ENCODE peak calls at places on chromosomes 3 and 15, in five cellular contexts. One of them, this sample, is unnamed.

GRCh38 chr15:45107941-45108630 is 5.9 kb downstream of the DUOX2 start:
- DNase-seq in islet precursor cell: no peak
- DNase-seq in foreskin fibroblast: no peak
- DNase-seq in stimulated activated CD4-positive, alpha-beta T cell treated with anti-CD3 and anti-CD28 coated beads, Interleukin-1b, Interleukin-23, amount 100 ng/mL, for 24 hours: no peak
- DNase-seq in T-helper 9 cell: no peak
- DNase-seq in this sample: no peak

GRCh38 chr3:105195260-105195659 is 171.4 kb upstream of the ALCAM start:
- DNase-seq in islet precursor cell: no peak
- DNase-seq in foreskin fibroblast: peak; percentile 36
- DNase-seq in stimulated activated CD4-positive, alpha-beta T cell treated with anti-CD3 and anti-CD28 coated beads, Interleukin-1b, Interleukin-23, amount 100 ng/mL, for 24 hours: no peak
- DNase-seq in T-helper 9 cell: no peak
- DNase-seq in this sample: no peak

GRCh38 chr3:66464512-66464894 is 36.3 kb downstream of the LRIG1 start:
- DNase-seq in islet precursor cell: no peak
- DNase-seq in foreskin fibroblast: peak; percentile 51
- DNase-seq in stimulated activated CD4-positive, alpha-beta T cell treated with anti-CD3 and anti-CD28 coated beads, Interleukin-1b, Interleukin-23, amount 100 ng/mL, for 24 hours: no peak
- DNase-seq in T-helper 9 cell: no peak
- DNase-seq in this sample: no peak

GRCh38 chr3:158205994-158206393 is 96.1 kb downstream of the RSRC1 start:
- DNase-seq in islet precursor cell: no peak
- DNase-seq in foreskin fibroblast: no peak
- DNase-seq in stimulated activated CD4-positive, alpha-beta T cell treated with anti-CD3 and anti-CD28 coated beads, Interleukin-1b, Interleukin-23, amount 100 ng/mL, for 24 hours: no peak
- DNase-seq in T-helper 9 cell: no peak
- DNase-seq in this sample: no peak

GRCh38 chr3:117523407-117523806 is 813.8 kb downstream of the TUSC7 start:
- DNase-seq in islet precursor cell: peak; percentile 61
- DNase-seq in foreskin fibroblast: no peak
- DNase-seq in stimulated activated CD4-positive, alpha-beta T cell treated with anti-CD3 and anti-CD28 coated beads, Interleukin-1b, Interleukin-23, amount 100 ng/mL, for 24 hours: no peak
- DNase-seq in T-helper 9 cell: no peak
- DNase-seq in this sample: no peak

GRCh38 chr3:38374221-38374620 is 27.6 kb downstream of the XYLB start:
- DNase-seq in islet precursor cell: peak; percentile 24
- DNase-seq in foreskin fibroblast: no peak
- DNase-seq in stimulated activated CD4-positive, alpha-beta T cell treated with anti-CD3 and anti-CD28 coated beads, Interleukin-1b, Interleukin-23, amount 100 ng/mL, for 24 hours: no peak
- DNase-seq in T-helper 9 cell: no peak
- DNase-seq in this sample: peak; percentile 30

GRCh38 chr3:116453676-116454346 is 8.5 kb upstream of the LSAMP start:
- DNase-seq in islet precursor cell: no peak
- DNase-seq in foreskin fibroblast: no peak
- DNase-seq in stimulated activated CD4-positive, alpha-beta T cell treated with anti-CD3 and anti-CD28 coated beads, Interleukin-1b, Interleukin-23, amount 100 ng/mL, for 24 hours: no peak
- DNase-seq in T-helper 9 cell: no peak
- DNase-seq in this sample: no peak

GRCh38 chr15:71181454-71181853 is 66.2 kb downstream of the THSD4 start:
- DNase-seq in islet precursor cell: no peak
- DNase-seq in foreskin fibroblast: no peak
- DNase-seq in stimulated activated CD4-positive, alpha-beta T cell treated with anti-CD3 and anti-CD28 coated beads, Interleukin-1b, Interleukin-23, amount 100 ng/mL, for 24 hours: no peak
- DNase-seq in T-helper 9 cell: no peak
- DNase-seq in this sample: no peak

GRCh38 chr15:48084759-48085420 is 35.9 kb upstream of the SLC24A5 start:
- DNase-seq in islet precursor cell: peak; percentile 57
- DNase-seq in foreskin fibroblast: peak; percentile 20
- DNase-seq in stimulated activated CD4-positive, alpha-beta T cell treated with anti-CD3 and anti-CD28 coated beads, Interleukin-1b, Interleukin-23, amount 100 ng/mL, for 24 hours: no peak
- DNase-seq in T-helper 9 cell: no peak
- DNase-seq in this sample: no peak

GRCh38 chr3:152658977-152659376 is 176.0 kb upstream of the P2RY1 start:
- DNase-seq in islet precursor cell: no peak
- DNase-seq in foreskin fibroblast: no peak
- DNase-seq in stimulated activated CD4-positive, alpha-beta T cell treated with anti-CD3 and anti-CD28 coated beads, Interleukin-1b, Interleukin-23, amount 100 ng/mL, for 24 hours: no peak
- DNase-seq in T-helper 9 cell: no peak
- DNase-seq in this sample: no peak

GRCh38 chr3:150352931-150353330 is 55.2 kb upstream of the TSC22D2 start:
- DNase-seq in islet precursor cell: no peak
- DNase-seq in foreskin fibroblast: no peak
- DNase-seq in stimulated activated CD4-positive, alpha-beta T cell treated with anti-CD3 and anti-CD28 coated beads, Interleukin-1b, Interleukin-23, amount 100 ng/mL, for 24 hours: no peak
- DNase-seq in T-helper 9 cell: no peak
- DNase-seq in this sample: no peak

GRCh38 chr3:112437146-112438022 is 61.9 kb downstream of the BTLA start:
- DNase-seq in islet precursor cell: no peak
- DNase-seq in foreskin fibroblast: peak; percentile 27
- DNase-seq in stimulated activated CD4-positive, alpha-beta T cell treated with anti-CD3 and anti-CD28 coated beads, Interleukin-1b, Interleukin-23, amount 100 ng/mL, for 24 hours: no peak
- DNase-seq in T-helper 9 cell: no peak
- DNase-seq in this sample: no peak